ENCODE peak calls at places on chromosome 1, in seven cellular contexts. One of them, this sample, is unnamed. For H3K4me1, the result is how much of the 10 kb centered on the place peaks cover.

GRCh38 chr1:50488403-50488802 is 65.2 kb upstream of the DMRTA2 start:
- DNase-seq in Panc1: no peak
- DNase-seq in left ventricle myocardium inferior: no peak
- DNase-seq in right lobe of liver: no peak
- DNase-seq in heart left ventricle: no peak
- DNase-seq in adrenal gland: no peak
- DNase-seq in IMR-90: peak
- DNase-seq in this sample: no peak

GRCh38 chr1:172976222-172977041 is 74.3 kb downstream of the TNFSF18 start:
- DNase-seq in IMR-90: peak
- DNase-seq in right lobe of liver: peak
- DNase-seq in adrenal gland: peak
- DNase-seq in Panc1: no peak
- DNase-seq in heart left ventricle: no peak
- DNase-seq in left ventricle myocardium inferior: no peak
- DNase-seq in this sample: no peak

GRCh38 chr1:17441265-17441992 is 2.0 kb upstream of the RCC2 start:
- DNase-seq in heart left ventricle: peak
- DNase-seq in right lobe of liver: no peak
- DNase-seq in left ventricle myocardium inferior: no peak
- DNase-seq in adrenal gland: no peak
- DNase-seq in IMR-90: peak
- DNase-seq in Panc1: peak
- DNase-seq in this sample: no peak

GRCh38 chr1:240413732-240414131 is 198.2 kb downstream of the GREM2 start:
- DNase-seq in heart left ventricle: no peak
- DNase-seq in adrenal gland: no peak
- DNase-seq in Panc1: no peak
- DNase-seq in left ventricle myocardium inferior: no peak
- DNase-seq in IMR-90: no peak
- DNase-seq in right lobe of liver: no peak
- DNase-seq in this sample: peak

GRCh38 chr1:209485167-209485566 is 98.3 kb upstream of the CAMK1G start:
- DNase-seq in IMR-90: peak
- DNase-seq in adrenal gland: peak
- DNase-seq in heart left ventricle: no peak
- DNase-seq in left ventricle myocardium inferior: peak
- DNase-seq in Panc1: no peak
- DNase-seq in right lobe of liver: no peak
- DNase-seq in this sample: no peak

GRCh38 chr1:227899820-227900449 is 47.8 kb downstream of the WNT9A start:
- DNase-seq in Panc1: no peak
- DNase-seq in heart left ventricle: peak
- DNase-seq in left ventricle myocardium inferior: peak
- DNase-seq in adrenal gland: peak
- DNase-seq in IMR-90: no peak
- DNase-seq in right lobe of liver: peak
- DNase-seq in this sample: no peak

GRCh38 chr1:67761054-67761453 is 72.2 kb downstream of the GNG12 start:
- DNase-seq in heart left ventricle: no peak
- DNase-seq in left ventricle myocardium inferior: no peak
- DNase-seq in adrenal gland: no peak
- DNase-seq in IMR-90: no peak
- DNase-seq in Panc1: no peak
- DNase-seq in right lobe of liver: no peak
- DNase-seq in this sample: no peak

GRCh38 chr1:53134961-53135734 is 7.3 kb downstream of the SLC1A7 start:
- DNase-seq in heart left ventricle: no peak
- DNase-seq in IMR-90: peak
- DNase-seq in left ventricle myocardium inferior: no peak
- DNase-seq in adrenal gland: no peak
- DNase-seq in right lobe of liver: no peak
- DNase-seq in Panc1: no peak
- DNase-seq in this sample: no peak

GRCh38 chr1:110196917-110197782 is 13.0 kb upstream of the KCNC4 start:
- DNase-seq in adrenal gland: peak
- DNase-seq in right lobe of liver: no peak
- DNase-seq in heart left ventricle: no peak
- DNase-seq in IMR-90: peak
- DNase-seq in Panc1: no peak
- DNase-seq in left ventricle myocardium inferior: no peak
- DNase-seq in this sample: peak

GRCh38 chr1:221620437-221621384 is 121.2 kb downstream of the DUSP10 start:
- DNase-seq in adrenal gland: no peak
- DNase-seq in Panc1: no peak
- DNase-seq in right lobe of liver: no peak
- DNase-seq in heart left ventricle: no peak
- DNase-seq in IMR-90: peak
- DNase-seq in left ventricle myocardium inferior: no peak
- DNase-seq in this sample: no peak

GRCh38 chr1:30746212-30747027 is 11.2 kb downstream of the LAPTM5 start:
- DNase-seq in left ventricle myocardium inferior: no peak
- DNase-seq in adrenal gland: no peak
- DNase-seq in IMR-90: no peak
- DNase-seq in heart left ventricle: no peak
- DNase-seq in Panc1: no peak
- DNase-seq in right lobe of liver: no peak
- DNase-seq in this sample: no peak

GRCh38 chr1:62725255-62725654 is 37.1 kb upstream of the DOCK7 start:
- DNase-seq in right lobe of liver: no peak
- DNase-seq in left ventricle myocardium inferior: no peak
- DNase-seq in Panc1: no peak
- DNase-seq in heart left ventricle: no peak
- DNase-seq in IMR-90: peak
- DNase-seq in adrenal gland: no peak
- DNase-seq in this sample: no peak

GRCh38 chr1:160837558-160838205 is 25.0 kb downstream of the CD244 start:
- DNase-seq in Panc1: no peak
- DNase-seq in adrenal gland: no peak
- DNase-seq in heart left ventricle: peak
- DNase-seq in right lobe of liver: peak
- DNase-seq in left ventricle myocardium inferior: peak
- DNase-seq in IMR-90: no peak
- DNase-seq in this sample: no peak
- TF ChIP-seq CTCF in Panc1: no peak
- TF ChIP-seq CTCF in adrenal gland: no peak
- TF ChIP-seq CTCF in heart left ventricle: no peak
- TF ChIP-seq CTCF in right lobe of liver: no peak
- TF ChIP-seq CTCF in left ventricle myocardium inferior: no peak
- TF ChIP-seq CTCF in IMR-90: no peak
- TF ChIP-seq CTCF in this sample: no peak

GRCh38 chr1:225508538-225509375 is 80.9 kb upstream of the LBR start:
- DNase-seq in Panc1: peak
- DNase-seq in heart left ventricle: no peak
- DNase-seq in adrenal gland: peak
- DNase-seq in IMR-90: peak
- DNase-seq in left ventricle myocardium inferior: no peak
- DNase-seq in right lobe of liver: no peak
- DNase-seq in this sample: no peak

GRCh38 chr1:225506727-225507126 is 78.9 kb upstream of the LBR start:
- DNase-seq in adrenal gland: no peak
- DNase-seq in right lobe of liver: no peak
- DNase-seq in heart left ventricle: no peak
- DNase-seq in left ventricle myocardium inferior: no peak
- DNase-seq in IMR-90: no peak
- DNase-seq in Panc1: no peak
- DNase-seq in this sample: no peak

GRCh38 chr1:225509376-225509707 is 81.5 kb upstream of the LBR start:
- DNase-seq in IMR-90: no peak
- DNase-seq in left ventricle myocardium inferior: no peak
- DNase-seq in Panc1: no peak
- DNase-seq in adrenal gland: no peak
- DNase-seq in right lobe of liver: no peak
- DNase-seq in heart left ventricle: no peak
- DNase-seq in this sample: no peak

GRCh38 chr1:225511828-225512381 is 84.1 kb upstream of the LBR start:
- DNase-seq in adrenal gland: no peak
- DNase-seq in left ventricle myocardium inferior: no peak
- DNase-seq in heart left ventricle: no peak
- DNase-seq in IMR-90: no peak
- DNase-seq in right lobe of liver: no peak
- DNase-seq in Panc1: no peak
- DNase-seq in this sample: no peak

GRCh38 chr1:225509770-225510169 is 81.9 kb upstream of the LBR start:
- DNase-seq in IMR-90: peak
- DNase-seq in heart left ventricle: no peak
- DNase-seq in left ventricle myocardium inferior: no peak
- DNase-seq in adrenal gland: no peak
- DNase-seq in Panc1: peak
- DNase-seq in right lobe of liver: no peak
- DNase-seq in this sample: no peak
- H3K27ac ChIP-seq in IMR-90: no peak
- H3K27ac ChIP-seq in heart left ventricle: peak
- H3K27ac ChIP-seq in left ventricle myocardium inferior: peak
- H3K27ac ChIP-seq in adrenal gland: no peak
- H3K27ac ChIP-seq in Panc1: no peak
- H3K27ac ChIP-seq in right lobe of liver: no peak
- H3K27ac ChIP-seq in this sample: no peak

DNA sequence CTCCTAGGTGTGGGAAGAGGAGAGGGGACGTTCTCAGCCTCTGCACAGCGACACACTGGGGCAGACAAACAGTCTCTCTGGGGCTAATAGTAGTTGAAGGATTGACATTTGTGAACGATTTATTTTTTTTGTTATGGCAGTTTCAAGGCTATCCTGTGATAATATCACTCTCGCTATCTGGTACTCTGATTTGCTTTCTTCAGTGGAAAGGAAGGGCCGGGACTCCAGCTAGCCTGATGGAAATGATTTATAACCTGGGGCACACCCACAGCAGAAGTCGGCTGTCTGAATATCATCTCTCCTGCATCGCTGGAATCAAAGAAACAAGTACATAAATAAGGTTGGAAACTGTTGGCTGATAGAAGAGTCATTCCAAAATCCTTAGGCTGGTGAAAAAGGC is 122.7 kb downstream of the KCNN3 start:
- DNase-seq in IMR-90: no peak
- DNase-seq in heart left ventricle: no peak
- DNase-seq in adrenal gland: no peak
- DNase-seq in Panc1: no peak
- DNase-seq in left ventricle myocardium inferior: no peak
- DNase-seq in right lobe of liver: no peak
- DNase-seq in this sample: no peak
- H3K4me1 ChIP-seq in IMR-90: under half
- H3K4me1 ChIP-seq in heart left ventricle: under half
- H3K4me1 ChIP-seq in adrenal gland: under half
- H3K4me1 ChIP-seq in Panc1: under half
- H3K4me1 ChIP-seq in left ventricle myocardium inferior: half or more
- H3K4me1 ChIP-seq in right lobe of liver: under half
- H3K4me1 ChIP-seq in this sample: under half

DNA sequence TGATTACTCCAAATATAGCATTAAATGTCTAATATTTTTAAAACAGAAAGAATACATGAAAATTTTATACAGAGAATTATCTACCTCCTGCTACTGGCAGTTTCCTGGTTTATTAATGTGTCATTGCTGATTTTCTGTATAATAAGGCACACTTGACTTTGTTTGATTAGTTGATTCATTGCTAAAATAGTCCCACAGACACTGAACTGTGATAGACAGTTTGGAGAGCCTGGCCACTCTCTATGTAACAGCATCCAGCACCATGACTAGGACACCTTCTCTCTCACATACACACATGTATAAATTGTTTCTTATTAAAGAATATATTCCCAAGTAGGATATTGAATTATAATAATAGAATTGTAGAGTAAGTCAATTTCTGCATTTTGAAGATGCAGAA is 368.5 kb upstream of the SNX7 start:
- DNase-seq in IMR-90: no peak
- DNase-seq in left ventricle myocardium inferior: no peak
- DNase-seq in adrenal gland: no peak
- DNase-seq in right lobe of liver: no peak
- DNase-seq in heart left ventricle: no peak
- DNase-seq in Panc1: no peak
- DNase-seq in this sample: no peak
- TF ChIP-seq CTCF in IMR-90: no peak
- TF ChIP-seq CTCF in left ventricle myocardium inferior: no peak
- TF ChIP-seq CTCF in adrenal gland: no peak
- TF ChIP-seq CTCF in right lobe of liver: no peak
- TF ChIP-seq CTCF in heart left ventricle: no peak
- TF ChIP-seq CTCF in Panc1: no peak
- TF ChIP-seq CTCF in this sample: no peak

GRCh38 chr1:94792876-94793605 is 27.1 kb upstream of the SLC44A3 start:
- DNase-seq in heart left ventricle: no peak
- DNase-seq in IMR-90: peak
- DNase-seq in adrenal gland: peak
- DNase-seq in right lobe of liver: no peak
- DNase-seq in left ventricle myocardium inferior: no peak
- DNase-seq in Panc1: no peak
- DNase-seq in this sample: no peak
- H3K27ac ChIP-seq in heart left ventricle: peak
- H3K27ac ChIP-seq in IMR-90: peak
- H3K27ac ChIP-seq in adrenal gland: peak
- H3K27ac ChIP-seq in right lobe of liver: no peak
- H3K27ac ChIP-seq in left ventricle myocardium inferior: peak
- H3K27ac ChIP-seq in Panc1: no peak
- H3K27ac ChIP-seq in this sample: peak

GRCh38 chr1:9069324-9070100 is at the start of gene SLC2A5:
- DNase-seq in left ventricle myocardium inferior: no peak
- DNase-seq in adrenal gland: no peak
- DNase-seq in IMR-90: no peak
- DNase-seq in right lobe of liver: no peak
- DNase-seq in Panc1: no peak
- DNase-seq in heart left ventricle: no peak
- DNase-seq in this sample: no peak
- H3K4me1 ChIP-seq in left ventricle myocardium inferior: under half
- H3K4me1 ChIP-seq in adrenal gland: under half
- H3K4me1 ChIP-seq in IMR-90: under half
- H3K4me1 ChIP-seq in right lobe of liver: under half
- H3K4me1 ChIP-seq in Panc1: under half
- H3K4me1 ChIP-seq in heart left ventricle: under half
- H3K4me1 ChIP-seq in this sample: under half